ENCODE peak calls at places on chromosomes 4 and X, in five cellular contexts. K is hypothalamus; Z is stimulated activated CD8-positive, alpha-beta memory T cell treated with anti-CD3 and anti-CD28 coated beads, Interleukin-2, amount 100 ng/mL, for 1 hour; S is DMS79 treated with DMSO at 0.1 percent for 48 hours; U is left ventricle myocardium superior. M is an unnamed sample.

GRCh38 chr4:91936301-91936700 is 367.5 kb upstream of the GRID2 start:
- DNase-seq in Z (no peak), U (no peak), K (no peak), S (peak), M (no peak)

GRCh38 chr4:83989835-83990234 is 453.9 kb downstream of the GPAT3 start:
- DNase-seq in U (no peak), S (no peak), K (no peak), Z (no peak), M (no peak)

GRCh38 chrX:134484039-134484438 is 24.1 kb downstream of the HPRT1 start:
- DNase-seq in S (peak), Z (no peak), U (no peak), K (no peak), M (no peak)

GRCh38 chrX:8848921-8849320 is 47.7 kb upstream of the FAM9A start:
- DNase-seq in K (no peak), U (no peak), S (no peak), Z (no peak), M (no peak)

GRCh38 chr4:107115185-107115847 is 79.2 kb upstream of the DKK2 start:
- DNase-seq in Z (no peak), U (no peak), S (no peak), K (no peak), M (no peak)

GRCh38 chrX:71366674-71367256 is 608 bp downstream of the TAF1 start:
- DNase-seq in K (peak), S (peak), Z (no peak), U (peak), M (peak)

GRCh38 chr4:87025614-87026041 is 90.8 kb downstream of the AFF1 start:
- DNase-seq in K (no peak), Z (no peak), S (no peak), U (no peak), M (no peak)

GRCh38 chrX:43064096-43064495 is 286.1 kb upstream of the PPP1R2C start:
- DNase-seq in Z (no peak), S (no peak), U (no peak), K (no peak), M (no peak)

GRCh38 chr4:22190855-22191254 is 242.3 kb upstream of the KCNIP4 start:
- DNase-seq in K (no peak), Z (no peak), S (no peak), U (no peak), M (no peak)

GRCh38 chr4:36133658-36134057 is 110.7 kb downstream of the ARAP2 start:
- DNase-seq in Z (no peak), S (no peak), U (no peak), K (no peak), M (no peak)

GRCh38 chr4:89024051-89024675 is 32.8 kb downstream of the FAM13A start:
- DNase-seq in K (peak), S (peak), Z (peak), U (no peak), M (no peak)

GRCh38 chr4:91973479-91974153 is 330.1 kb upstream of the GRID2 start:
- DNase-seq in Z (no peak), K (no peak), U (no peak), S (no peak), M (no peak)

GRCh38 chr4:147981305-147981704 is 249.4 kb downstream of the ARHGAP10 start:
- DNase-seq in K (no peak), U (no peak), Z (no peak), S (no peak), M (no peak)

GRCh38 chr4:184330008-184330400 is 112.3 kb upstream of the ENPP6 start:
- DNase-seq in Z (no peak), S (no peak), K (peak), U (peak), M (peak)

GRCh38 chrX:105837227-105837626 is 14.9 kb downstream of the NRK start:
- DNase-seq in S (no peak), Z (no peak), K (peak), U (peak), M (no peak)

GRCh38 chr4:2832309-2832980 is 11.2 kb upstream of the ADD1 start:
- DNase-seq in Z (no peak), U (peak), K (no peak), S (no peak), M (peak)

GRCh38 chr4:61202638-61203495 is 2.7 kb downstream of the ADGRL3 start:
- DNase-seq in K (peak), S (no peak), U (no peak), Z (no peak), M (no peak)

GRCh38 chrX:17474892-17475291 is 99.9 kb downstream of the NHS start:
- DNase-seq in K (no peak), U (no peak), Z (no peak), S (no peak), M (no peak)

GRCh38 chr4:10054571-10055041 is 33.3 kb upstream of the SLC2A9 start:
- DNase-seq in S (peak), U (no peak), K (no peak), Z (no peak), M (no peak)

GRCh38 chr4:2428496-2429213 is 9.9 kb downstream of the CFAP99 start:
- DNase-seq in U (no peak), S (no peak), K (no peak), Z (no peak), M (peak)

GRCh38 chrX:19670321-19670750 is 155.0 kb upstream of the MAP3K15 start:
- DNase-seq in S (no peak), Z (no peak), K (no peak), U (no peak), M (no peak)

GRCh38 chr4:184232212-184232611 is 14.5 kb upstream of the ENPP6 start:
- DNase-seq in S (no peak), K (no peak), U (no peak), Z (no peak), M (no peak)

GRCh38 chr4:8665406-8666360 is 73.1 kb downstream of the CPZ start:
- DNase-seq in Z (no peak), U (no peak), K (no peak), S (no peak), M (peak)

GRCh38 chr4:55127521-55127920 is 2.1 kb upstream of the KDR start:
- DNase-seq in U (no peak), K (no peak), Z (no peak), S (no peak), M (no peak)

GRCh38 chr4:182320092-182320491 is 76.9 kb downstream of the TENM3 start:
- DNase-seq in S (no peak), Z (no peak), K (no peak), U (no peak), M (no peak)

GRCh38 chr4:142567199-142567598 is 278.9 kb downstream of the INPP4B start:
- DNase-seq in Z (peak), K (no peak), U (no peak), S (no peak), M (no peak)